ENCODE peak calls at places on chromosomes 12 and 14, in eight cellular contexts. C is uterus, O is thoracic aorta, G is SJCRH30, Q is neural progenitor cell, F is Karpas-422, I is cardiac muscle cell, B is right atrium auricular region. N is an unnamed sample.
A peak's percentile ranks its signal among the peaks of the same experiment; 100 is the strongest.

GRCh38 chr14:53921027-53921426 is 35.6 kb downstream of the BMP4 start:
- DNase-seq in O (no peak), C (no peak), Q (peak; percentile 6), I (no peak), F (no peak), G (no peak), B (no peak), N (no peak)

GRCh38 chr12:122862872-122863701 is 27.8 kb downstream of the HIP1R start:
- DNase-seq in B (no peak), G (no peak), C (no peak), F (peak; percentile 59), Q (no peak), O (no peak), I (no peak), N (no peak)

GRCh38 chr14:22547948-22548750 is 40.9 kb downstream of the DAD1 start:
- DNase-seq in Q (no peak), F (no peak), B (no peak), G (no peak), C (no peak), O (no peak), I (no peak), N (no peak)

GRCh38 chr14:55579724-55580400 is at the start of gene KTN1:
- DNase-seq in C (peak; percentile 68), Q (peak; percentile 94), F (peak; percentile 96), I (peak; percentile 93), B (peak; percentile 68), O (no peak), G (peak; percentile 84), N (no peak)

GRCh38 chr14:80356413-80356812 is 145.1 kb upstream of the DIO2 start:
- DNase-seq in B (no peak), C (no peak), F (peak; percentile 61), Q (peak; percentile 49), G (peak; percentile 15), O (no peak), I (peak; percentile 16), N (no peak)

GRCh38 chr12:48787791-48788521 is 933 bp downstream of the ADCY6 start:
- DNase-seq in Q (peak; percentile 16), G (no peak), I (no peak), F (no peak), C (no peak), O (no peak), B (no peak), N (no peak)

GRCh38 chr12:54598966-54599365 is 10.5 kb upstream of the PPP1R1A start:
- DNase-seq in O (no peak), G (no peak), Q (no peak), B (no peak), C (no peak), I (no peak), F (no peak), N (no peak)

GRCh38 chr14:30826070-30826469 is 48.3 kb upstream of the COCH start:
- DNase-seq in B (no peak), G (no peak), I (no peak), O (no peak), Q (no peak), F (no peak), C (no peak), N (no peak)

GRCh38 chr12:82682851-82683261 is 3.9 kb upstream of the TMTC2 start:
- DNase-seq in O (no peak), F (peak; percentile 66), I (no peak), B (no peak), G (no peak), C (no peak), Q (no peak), N (no peak)

GRCh38 chr12:9910716-9911421 is 21.3 kb downstream of the CLEC2A start:
- DNase-seq in B (no peak), I (no peak), C (no peak), F (no peak), Q (peak; percentile 88), G (no peak), O (no peak), N (no peak)

GRCh38 chr14:104111301-104112112 is 26.0 kb downstream of the ASPG start:
- DNase-seq in Q (no peak), C (no peak), F (no peak), I (no peak), B (no peak), O (no peak), G (no peak), N (no peak)

GRCh38 chr12:82805812-82806497 is 119.2 kb downstream of the TMTC2 start:
- DNase-seq in Q (no peak), B (no peak), C (no peak), G (no peak), I (no peak), F (no peak), O (no peak), N (no peak)

GRCh38 chr12:47982770-47983169 is 19.4 kb downstream of the TMEM106C start:
- DNase-seq in G (no peak), B (no peak), C (no peak), Q (no peak), O (no peak), I (no peak), F (no peak), N (no peak)

GRCh38 chr12:2641209-2641608 is 153.6 kb upstream of the FKBP4 start:
- DNase-seq in I (no peak), Q (peak; percentile 56), C (peak; percentile 51), F (peak; percentile 57), G (peak; percentile 37), B (no peak), O (no peak), N (no peak)

GRCh38 chr14:59376691-59377090 is 88.5 kb downstream of the GPR135 start:
- DNase-seq in Q (no peak), O (no peak), G (no peak), B (no peak), F (no peak), C (no peak), I (no peak), N (no peak)

GRCh38 chr12:97276198-97276580 is 186.4 kb upstream of the RMST start:
- DNase-seq in Q (peak; percentile 94), C (no peak), I (no peak), F (no peak), G (peak; percentile 75), B (no peak), O (no peak), N (no peak)

GRCh38 chr12:44771485-44771884 is 104.6 kb downstream of the NELL2 start:
- DNase-seq in I (no peak), G (no peak), O (no peak), C (no peak), F (no peak), B (no peak), Q (no peak), N (no peak)

GRCh38 chr12:44779766-44780165 is 96.3 kb downstream of the NELL2 start:
- DNase-seq in C (no peak), G (no peak), Q (no peak), O (no peak), I (no peak), F (no peak), B (no peak), N (no peak)

GRCh38 chr12:44780221-44780770 is 95.8 kb downstream of the NELL2 start:
- DNase-seq in O (no peak), Q (no peak), C (no peak), I (no peak), F (no peak), B (no peak), G (no peak), N (no peak)

GRCh38 chr12:44774815-44775411 is 101.2 kb downstream of the NELL2 start:
- DNase-seq in F (peak; percentile 77), B (no peak), Q (peak; percentile 68), I (peak; percentile 46), G (peak; percentile 71), C (no peak), O (no peak), N (no peak)

GRCh38 chr12:44775916-44776315 is 100.2 kb downstream of the NELL2 start:
- DNase-seq in C (no peak), G (no peak), O (no peak), I (no peak), B (no peak), F (no peak), Q (peak; percentile 91), N (no peak)
- H3K27ac ChIP-seq in C (no peak overlapping the region), G (no peak overlapping the region), O (no peak overlapping the region), I (no peak overlapping the region), B (no peak overlapping the region), F (no peak overlapping the region), Q (peak overlapping the region; percentile 85), N (no peak overlapping the region)

GRCh38 chr12:56718636-56719035 is 6.5 kb downstream of the NACA start:
- DNase-seq in G (no peak), F (no peak), B (no peak), Q (no peak), I (no peak), O (no peak), C (no peak), N (no peak)
- H3K27ac ChIP-seq in G (no peak overlapping the region), F (peak overlapping the region; percentile 74), B (no peak overlapping the region), Q (peak overlapping the region; percentile 11), I (peak overlapping the region; percentile 64), O (no peak overlapping the region), C (no peak overlapping the region), N (peak overlapping the region; percentile 53)

GRCh38 chr14:94544726-94545125 is 16.5 kb upstream of the SERPINA4 start:
- DNase-seq in F (no peak), I (no peak), Q (no peak), C (no peak), G (no peak), B (peak; percentile 43), O (no peak), N (peak; percentile 79)

GRCh38 chr14:94542111-94542810 is 19.0 kb upstream of the SERPINA4 start:
- DNase-seq in I (no peak), F (no peak), C (no peak), B (peak; percentile 34), G (no peak), Q (no peak), O (no peak), N (peak; percentile 70)

GRCh38 chr14:94541234-94541975 is 19.8 kb upstream of the SERPINA4 start:
- DNase-seq in O (no peak), I (no peak), C (no peak), F (no peak), Q (no peak), G (no peak), B (peak; percentile 26), N (peak; percentile 72)

GRCh38 chr14:94543450-94544123 is 17.7 kb upstream of the SERPINA4 start:
- DNase-seq in F (no peak), Q (peak; percentile 10), O (no peak), G (no peak), I (no peak), C (no peak), B (peak; percentile 53), N (peak; percentile 96)

DNA sequence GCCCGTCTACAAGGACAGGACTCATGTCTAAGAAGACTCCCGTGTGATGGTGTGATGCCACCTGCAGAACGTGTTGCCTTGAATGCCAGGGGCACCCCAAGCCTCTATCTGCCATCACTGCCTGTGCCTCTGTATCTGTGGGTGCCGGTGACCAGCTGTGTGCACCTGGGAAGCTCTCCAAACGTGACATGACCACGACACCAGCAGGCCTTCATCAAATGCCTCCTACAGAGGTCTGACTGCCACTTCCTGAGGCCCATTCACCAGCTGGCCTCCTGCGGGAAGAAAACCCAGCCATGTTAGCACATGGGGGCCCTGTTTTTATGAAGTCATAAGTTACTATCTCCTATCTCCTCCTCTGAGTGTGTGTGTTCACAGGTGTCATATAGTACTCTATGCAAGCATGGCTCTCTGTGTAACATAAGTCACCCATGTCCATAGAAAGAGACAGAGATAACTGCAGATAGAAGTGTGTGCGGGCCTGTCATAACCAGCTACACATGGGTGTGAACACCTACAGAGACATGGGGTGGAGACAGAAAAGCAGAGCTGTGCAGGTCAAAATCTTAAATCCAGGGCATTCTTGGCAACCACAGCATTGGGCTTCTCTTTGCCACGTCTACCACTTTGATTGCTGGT is 18.3 kb upstream of the SERPINA4 start:
- DNase-seq in F (no peak), O (no peak), Q (no peak), B (peak; percentile 42), G (no peak), C (no peak), I (no peak), N (no peak)
- H3K27ac ChIP-seq in F (no peak overlapping the region), O (no peak overlapping the region), Q (no peak overlapping the region), B (no peak overlapping the region), G (no peak overlapping the region), C (no peak overlapping the region), I (no peak overlapping the region), N (no peak overlapping the region)

GRCh38 chr14:58287607-58288042 is 10.7 kb upstream of the ARID4A start:
- DNase-seq in C (no peak), O (no peak), I (no peak), G (no peak), B (no peak), Q (no peak), F (no peak), N (no peak)
- H3K27ac ChIP-seq in C (no peak overlapping the region), O (no peak overlapping the region), I (no peak overlapping the region), G (no peak overlapping the region), B (no peak overlapping the region), Q (peak overlapping the region; percentile 63), F (no peak overlapping the region), N (no peak overlapping the region)

N was measured in vagina.